ENCODE peak calls at places on chromosomes 2 and 18, in nine cellular contexts. One of them, this sample, is unnamed.

GRCh38 chr2:179691235-179691634 is 170.2 kb downstream of the ZNF385B start:
- DNase-seq in transverse colon: no peak
- DNase-seq in neural progenitor cell: no peak
- DNase-seq in A549: no peak
- DNase-seq in IMR-90: peak; percentile 49
- DNase-seq in prostate gland: no peak
- DNase-seq in PC-3: peak; percentile 67
- DNase-seq in left ventricle myocardium inferior: no peak
- DNase-seq in OCI-LY7: no peak
- DNase-seq in this sample: no peak

GRCh38 chr2:128289439-128289838 is 29.2 kb downstream of the HS6ST1 start:
- DNase-seq in transverse colon: no peak
- DNase-seq in neural progenitor cell: peak; percentile 50
- DNase-seq in A549: no peak
- DNase-seq in IMR-90: no peak
- DNase-seq in prostate gland: no peak
- DNase-seq in PC-3: no peak
- DNase-seq in left ventricle myocardium inferior: peak; percentile 11
- DNase-seq in OCI-LY7: no peak
- DNase-seq in this sample: no peak

GRCh38 chr2:85017436-85018048 is 46.6 kb downstream of the KCMF1 start:
- DNase-seq in transverse colon: no peak
- DNase-seq in neural progenitor cell: no peak
- DNase-seq in A549: no peak
- DNase-seq in IMR-90: peak; percentile 36
- DNase-seq in prostate gland: no peak
- DNase-seq in PC-3: peak; percentile 53
- DNase-seq in left ventricle myocardium inferior: no peak
- DNase-seq in OCI-LY7: peak; percentile 9
- DNase-seq in this sample: peak; percentile 44

GRCh38 chr2:151049746-151050145 is 211.9 kb downstream of the RBM43 start:
- DNase-seq in transverse colon: no peak
- DNase-seq in neural progenitor cell: no peak
- DNase-seq in A549: no peak
- DNase-seq in IMR-90: peak; percentile 69
- DNase-seq in prostate gland: no peak
- DNase-seq in PC-3: peak; percentile 54
- DNase-seq in left ventricle myocardium inferior: no peak
- DNase-seq in OCI-LY7: no peak
- DNase-seq in this sample: no peak

GRCh38 chr2:8998418-8998817 is 5.1 kb downstream of the MBOAT2 start:
- DNase-seq in transverse colon: no peak
- DNase-seq in neural progenitor cell: no peak
- DNase-seq in A549: no peak
- DNase-seq in IMR-90: no peak
- DNase-seq in prostate gland: no peak
- DNase-seq in PC-3: no peak
- DNase-seq in left ventricle myocardium inferior: no peak
- DNase-seq in OCI-LY7: no peak
- DNase-seq in this sample: no peak

GRCh38 chr18:41391616-41392610 is 563.1 kb upstream of the PIK3C3 start:
- DNase-seq in transverse colon: peak; percentile 16
- DNase-seq in neural progenitor cell: peak; percentile 85
- DNase-seq in A549: peak; percentile 1
- DNase-seq in IMR-90: peak; percentile 70
- DNase-seq in prostate gland: peak; percentile 33
- DNase-seq in PC-3: peak; percentile 54
- DNase-seq in left ventricle myocardium inferior: no peak
- DNase-seq in OCI-LY7: no peak
- DNase-seq in this sample: peak; percentile 82

GRCh38 chr2:38446418-38446817 is 69.3 kb upstream of the ATL2 start:
- DNase-seq in transverse colon: no peak
- DNase-seq in neural progenitor cell: peak; percentile 18
- DNase-seq in A549: no peak
- DNase-seq in IMR-90: no peak
- DNase-seq in prostate gland: no peak
- DNase-seq in PC-3: no peak
- DNase-seq in left ventricle myocardium inferior: no peak
- DNase-seq in OCI-LY7: no peak
- DNase-seq in this sample: peak; percentile 51

GRCh38 chr2:28643324-28643723 is 108.3 kb upstream of the PPP1CB start:
- DNase-seq in transverse colon: no peak
- DNase-seq in neural progenitor cell: no peak
- DNase-seq in A549: no peak
- DNase-seq in IMR-90: no peak
- DNase-seq in prostate gland: peak; percentile 55
- DNase-seq in PC-3: peak; percentile 81
- DNase-seq in left ventricle myocardium inferior: no peak
- DNase-seq in OCI-LY7: no peak
- DNase-seq in this sample: no peak

GRCh38 chr2:41933585-41934322 is 114.1 kb upstream of the PKDCC start:
- DNase-seq in transverse colon: no peak
- DNase-seq in neural progenitor cell: no peak
- DNase-seq in A549: peak; percentile 79
- DNase-seq in IMR-90: peak; percentile 96
- DNase-seq in prostate gland: no peak
- DNase-seq in PC-3: peak; percentile 67
- DNase-seq in left ventricle myocardium inferior: no peak
- DNase-seq in OCI-LY7: no peak
- DNase-seq in this sample: no peak

GRCh38 chr2:23199115-23199918 is 185.7 kb upstream of the KLHL29 start:
- DNase-seq in transverse colon: no peak
- DNase-seq in neural progenitor cell: peak; percentile 46
- DNase-seq in A549: peak; percentile 13
- DNase-seq in IMR-90: peak; percentile 38
- DNase-seq in prostate gland: no peak
- DNase-seq in PC-3: peak; percentile 32
- DNase-seq in left ventricle myocardium inferior: no peak
- DNase-seq in OCI-LY7: peak; percentile 14
- DNase-seq in this sample: peak; percentile 22

GRCh38 chr2:3608373-3609278 is 13.7 kb downstream of the COLEC11 start:
- DNase-seq in transverse colon: no peak
- DNase-seq in neural progenitor cell: no peak
- DNase-seq in A549: no peak
- DNase-seq in IMR-90: no peak
- DNase-seq in prostate gland: no peak
- DNase-seq in PC-3: no peak
- DNase-seq in left ventricle myocardium inferior: no peak
- DNase-seq in OCI-LY7: peak; percentile 29
- DNase-seq in this sample: no peak

GRCh38 chr2:1461507-1462390 is 48.5 kb downstream of the TPO start:
- DNase-seq in transverse colon: no peak
- DNase-seq in neural progenitor cell: no peak
- DNase-seq in A549: no peak
- DNase-seq in IMR-90: no peak
- DNase-seq in prostate gland: no peak
- DNase-seq in PC-3: no peak
- DNase-seq in left ventricle myocardium inferior: no peak
- DNase-seq in OCI-LY7: no peak
- DNase-seq in this sample: no peak

GRCh38 chr2:101616411-101616810 is 81.1 kb upstream of the MAP4K4 start:
- DNase-seq in transverse colon: no peak
- DNase-seq in neural progenitor cell: no peak
- DNase-seq in A549: no peak
- DNase-seq in IMR-90: peak; percentile 34
- DNase-seq in prostate gland: no peak
- DNase-seq in PC-3: no peak
- DNase-seq in left ventricle myocardium inferior: peak; percentile 56
- DNase-seq in OCI-LY7: no peak
- DNase-seq in this sample: no peak

GRCh38 chr2:69483024-69483423 is 45.8 kb upstream of the NFU1 start:
- DNase-seq in transverse colon: no peak
- DNase-seq in neural progenitor cell: no peak
- DNase-seq in A549: no peak
- DNase-seq in IMR-90: no peak
- DNase-seq in prostate gland: no peak
- DNase-seq in PC-3: peak; percentile 41
- DNase-seq in left ventricle myocardium inferior: no peak
- DNase-seq in OCI-LY7: no peak
- DNase-seq in this sample: no peak
- H3K4me3 ChIP-seq in transverse colon: no peak overlapping the region
- H3K4me3 ChIP-seq in neural progenitor cell: no peak overlapping the region
- H3K4me3 ChIP-seq in A549: no peak overlapping the region
- H3K4me3 ChIP-seq in IMR-90: no peak overlapping the region
- H3K4me3 ChIP-seq in prostate gland: no peak overlapping the region
- H3K4me3 ChIP-seq in PC-3: no peak overlapping the region
- H3K4me3 ChIP-seq in left ventricle myocardium inferior: no peak overlapping the region
- H3K4me3 ChIP-seq in OCI-LY7: no peak overlapping the region
- H3K4me3 ChIP-seq in this sample: no peak overlapping the region

DNA sequence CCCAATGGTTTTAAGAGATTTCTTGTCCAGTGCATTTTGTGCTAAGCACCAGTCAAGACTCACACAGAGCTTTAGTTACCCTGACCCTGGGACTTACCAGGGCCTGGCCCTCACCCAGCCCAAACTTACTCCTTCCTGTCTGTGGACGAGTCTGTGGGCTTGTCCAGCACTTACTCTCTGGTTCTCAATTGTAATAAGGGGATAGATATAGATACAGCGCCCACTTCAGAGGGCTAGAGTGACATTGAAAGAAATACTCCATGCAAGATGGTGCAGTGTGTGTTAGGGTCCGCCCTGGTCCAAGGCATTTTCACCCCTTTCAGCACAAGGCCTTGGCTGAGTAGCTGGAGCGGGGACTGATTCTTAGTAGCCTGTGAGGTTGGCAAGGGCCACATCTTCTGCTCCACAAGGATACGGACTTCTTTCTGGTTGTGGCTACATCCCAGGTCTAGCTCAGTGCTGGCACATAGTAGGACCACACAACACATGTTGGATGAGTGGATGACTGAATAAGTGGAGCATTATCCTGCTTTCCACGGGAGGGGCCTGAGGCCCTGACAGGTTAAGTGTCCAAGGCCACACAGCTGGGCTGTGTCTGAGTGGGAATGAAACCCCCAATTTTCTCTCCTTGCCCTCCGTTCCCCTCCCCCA is 3.8 kb upstream of the ARID5A start:
- DNase-seq in transverse colon: no peak
- DNase-seq in neural progenitor cell: no peak
- DNase-seq in A549: no peak
- DNase-seq in IMR-90: no peak
- DNase-seq in prostate gland: no peak
- DNase-seq in PC-3: no peak
- DNase-seq in left ventricle myocardium inferior: no peak
- DNase-seq in OCI-LY7: no peak
- DNase-seq in this sample: no peak
- H3K4me1 ChIP-seq in transverse colon: peaks cover 63% of the 10 kb centered on the region
- H3K4me1 ChIP-seq in neural progenitor cell: peaks cover 7% of the 10 kb centered on the region
- H3K4me1 ChIP-seq in A549: peaks cover 32% of the 10 kb centered on the region
- H3K4me1 ChIP-seq in IMR-90: peaks cover 43% of the 10 kb centered on the region
- H3K4me1 ChIP-seq in prostate gland: peaks cover 17% of the 10 kb centered on the region
- H3K4me1 ChIP-seq in PC-3: peaks cover 21% of the 10 kb centered on the region
- H3K4me1 ChIP-seq in left ventricle myocardium inferior: peaks cover 97% of the 10 kb centered on the region
- H3K4me1 ChIP-seq in OCI-LY7: peaks cover 9% of the 10 kb centered on the region
- H3K4me1 ChIP-seq in this sample: peaks cover 16% of the 10 kb centered on the region

GRCh38 chr2:218897394-218898108 is 16.9 kb downstream of the WNT10A start:
- DNase-seq in transverse colon: no peak
- DNase-seq in neural progenitor cell: peak; percentile 40
- DNase-seq in A549: no peak
- DNase-seq in IMR-90: no peak
- DNase-seq in prostate gland: no peak
- DNase-seq in PC-3: no peak
- DNase-seq in left ventricle myocardium inferior: no peak
- DNase-seq in OCI-LY7: no peak
- DNase-seq in this sample: no peak

GRCh38 chr2:218898109-218898878 is 17.6 kb downstream of the WNT10A start:
- DNase-seq in transverse colon: peak; percentile 80
- DNase-seq in neural progenitor cell: peak; percentile 88
- DNase-seq in A549: peak; percentile 71
- DNase-seq in IMR-90: peak; percentile 18
- DNase-seq in prostate gland: peak; percentile 48
- DNase-seq in PC-3: peak; percentile 64
- DNase-seq in left ventricle myocardium inferior: peak; percentile 67
- DNase-seq in OCI-LY7: peak; percentile 76
- DNase-seq in this sample: peak; percentile 46

GRCh38 chr2:218895326-218895725 is 14.7 kb downstream of the WNT10A start:
- DNase-seq in transverse colon: no peak
- DNase-seq in neural progenitor cell: no peak
- DNase-seq in A549: no peak
- DNase-seq in IMR-90: no peak
- DNase-seq in prostate gland: no peak
- DNase-seq in PC-3: peak; percentile 81
- DNase-seq in left ventricle myocardium inferior: no peak
- DNase-seq in OCI-LY7: no peak
- DNase-seq in this sample: no peak

GRCh38 chr2:218895758-218896500 is 15.3 kb downstream of the WNT10A start:
- DNase-seq in transverse colon: no peak
- DNase-seq in neural progenitor cell: no peak
- DNase-seq in A549: no peak
- DNase-seq in IMR-90: no peak
- DNase-seq in prostate gland: no peak
- DNase-seq in PC-3: peak; percentile 39
- DNase-seq in left ventricle myocardium inferior: no peak
- DNase-seq in OCI-LY7: no peak
- DNase-seq in this sample: no peak

DNA sequence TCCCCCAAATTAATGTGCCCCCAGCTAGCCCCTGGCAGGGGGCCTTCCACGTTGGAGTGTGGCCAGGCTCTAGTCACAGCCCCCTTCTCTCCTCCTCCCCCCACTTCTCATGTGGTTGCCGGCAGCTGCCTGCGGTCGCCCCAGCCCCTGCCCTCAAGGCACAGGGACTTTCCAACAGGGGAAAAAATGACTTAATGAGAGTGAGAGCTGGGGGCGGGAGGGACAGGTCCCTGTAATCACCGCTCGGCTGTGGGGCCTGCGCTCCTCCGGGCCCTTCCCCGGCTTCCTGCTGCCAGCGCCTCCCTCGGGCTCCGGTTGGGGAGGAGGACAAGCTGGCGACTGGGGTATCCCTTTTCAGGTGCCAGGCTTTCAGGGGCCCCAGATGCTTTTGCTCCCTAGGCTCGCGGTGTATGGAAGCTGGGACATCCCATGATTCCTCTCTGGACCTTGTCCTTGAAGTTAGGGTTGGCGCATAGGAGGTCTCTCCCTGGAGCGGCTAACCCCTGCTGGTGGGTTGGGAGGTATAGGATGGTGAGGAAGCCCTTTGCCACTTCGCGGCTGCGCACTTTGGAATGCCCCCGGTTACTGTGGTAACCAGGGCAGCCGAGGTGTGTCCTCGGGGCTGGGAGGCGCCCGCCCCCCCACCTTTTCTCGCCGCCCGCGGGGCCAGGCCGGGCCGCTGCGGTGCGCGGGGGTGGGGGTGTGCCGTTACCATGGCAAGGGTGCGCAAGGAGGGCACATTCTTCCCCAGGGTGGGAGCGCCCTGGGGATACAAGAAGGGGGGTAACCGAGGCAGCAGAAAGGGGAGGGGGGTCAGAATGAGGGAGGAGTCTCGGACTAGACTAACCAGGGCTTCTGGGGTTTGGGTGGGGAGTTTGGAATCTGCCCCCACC is 16.1 kb downstream of the WNT10A start:
- DNase-seq in transverse colon: peak; percentile 67
- DNase-seq in neural progenitor cell: peak; percentile 58
- DNase-seq in A549: peak; percentile 43
- DNase-seq in IMR-90: peak; percentile 31
- DNase-seq in prostate gland: no peak
- DNase-seq in PC-3: peak; percentile 69
- DNase-seq in left ventricle myocardium inferior: no peak
- DNase-seq in OCI-LY7: peak; percentile 76
- DNase-seq in this sample: no peak
- H3K4me3 ChIP-seq in transverse colon: peak overlapping the region; percentile 0
- H3K4me3 ChIP-seq in neural progenitor cell: peak overlapping the region; percentile 18
- H3K4me3 ChIP-seq in A549: peak overlapping the region; percentile 23
- H3K4me3 ChIP-seq in IMR-90: no peak overlapping the region
- H3K4me3 ChIP-seq in prostate gland: no peak overlapping the region
- H3K4me3 ChIP-seq in PC-3: peak overlapping the region; percentile 56
- H3K4me3 ChIP-seq in left ventricle myocardium inferior: no peak overlapping the region
- H3K4me3 ChIP-seq in OCI-LY7: peak overlapping the region; percentile 52
- H3K4me3 ChIP-seq in this sample: no peak overlapping the region

GRCh38 chr18:36304723-36305122 is 7.2 kb downstream of the FHOD3 start:
- DNase-seq in transverse colon: no peak
- DNase-seq in neural progenitor cell: no peak
- DNase-seq in A549: no peak
- DNase-seq in IMR-90: no peak
- DNase-seq in prostate gland: no peak
- DNase-seq in PC-3: no peak
- DNase-seq in left ventricle myocardium inferior: no peak
- DNase-seq in OCI-LY7: no peak
- DNase-seq in this sample: no peak
- H3K4me1 ChIP-seq in transverse colon: no peaks in the 10 kb centered on the region
- H3K4me1 ChIP-seq in neural progenitor cell: peaks cover 28% of the 10 kb centered on the region
- H3K4me1 ChIP-seq in A549: peaks cover 11% of the 10 kb centered on the region
- H3K4me1 ChIP-seq in IMR-90: peaks cover 20% of the 10 kb centered on the region
- H3K4me1 ChIP-seq in prostate gland: no peaks in the 10 kb centered on the region
- H3K4me1 ChIP-seq in PC-3: peaks cover 43% of the 10 kb centered on the region
- H3K4me1 ChIP-seq in left ventricle myocardium inferior: peaks cover 98% of the 10 kb centered on the region
- H3K4me1 ChIP-seq in OCI-LY7: no peaks in the 10 kb centered on the region
- H3K4me1 ChIP-seq in this sample: peaks cover 8% of the 10 kb centered on the region